ENCODE peak calls at places on chromosome 6, in six cellular contexts. X, N, Z, R, K and G are unnamed samples.

GRCh38 chr6:169158750-169159149 is 94.9 kb downstream of the THBS2 start:
- DNase-seq in K (peak), R (no peak), Z (no peak), N (no peak), X (no peak), G (no peak)

GRCh38 chr6:133298335-133298734 is 57.2 kb downstream of the EYA4 start:
- DNase-seq in R (no peak), N (no peak), Z (no peak), X (no peak), K (no peak), G (no peak)

GRCh38 chr6:158660331-158660730 is 10.5 kb downstream of the SYTL3 start:
- DNase-seq in R (no peak), N (peak), K (no peak), X (peak), Z (peak), G (no peak)

GRCh38 chr6:39841291-39841690 is 49.1 kb downstream of the DAAM2 start:
- DNase-seq in K (peak), N (no peak), R (no peak), X (peak), Z (no peak), G (no peak)

GRCh38 chr6:38696345-38696744 is 6.6 kb downstream of the GLO1 start:
- DNase-seq in R (no peak), Z (no peak), X (no peak), K (no peak), N (no peak), G (no peak)

GRCh38 chr6:170088349-170088951 is 202.4 kb downstream of the DLL1 start:
- DNase-seq in X (peak), N (no peak), Z (no peak), R (peak), K (no peak), G (peak)

GRCh38 chr6:16239090-16239797 is 857 bp downstream of the GMPR start:
- DNase-seq in K (peak), N (no peak), R (no peak), Z (peak), X (peak), G (peak)

GRCh38 chr6:114945392-114945791 is 602.6 kb upstream of the HS3ST5 start:
- DNase-seq in N (no peak), X (no peak), K (no peak), Z (no peak), R (no peak), G (no peak)

GRCh38 chr6:111061493-111061892 is 25.8 kb upstream of the SLC16A10 start:
- DNase-seq in R (no peak), K (peak), Z (no peak), X (no peak), N (no peak), G (no peak)

GRCh38 chr6:135219346-135219745 is 38.2 kb downstream of the MYB start:
- DNase-seq in R (no peak), Z (no peak), N (no peak), X (no peak), K (no peak), G (no peak)

GRCh38 chr6:93235775-93236174 is 183.6 kb downstream of the EPHA7 start:
- DNase-seq in Z (no peak), R (no peak), K (no peak), X (no peak), N (no peak), G (no peak)

GRCh38 chr6:155530219-155530834 is 74.7 kb upstream of the NOX3 start:
- DNase-seq in N (no peak), K (peak), X (no peak), Z (peak), R (no peak), G (no peak)

GRCh38 chr6:79634491-79634890 is 3.4 kb downstream of the SH3BGRL2 start:
- DNase-seq in K (no peak), X (no peak), Z (no peak), R (no peak), N (no peak), G (no peak)

GRCh38 chr6:55069132-55069781 is 105.1 kb upstream of the HCRTR2 start:
- DNase-seq in K (peak), N (peak), R (no peak), Z (no peak), X (no peak), G (no peak)

GRCh38 chr6:87029711-87030314 is 65.1 kb downstream of the CGA start:
- DNase-seq in Z (peak), K (peak), N (peak), X (no peak), R (no peak), G (no peak)

GRCh38 chr6:7047071-7047470 is 60.7 kb upstream of the RREB1 start:
- DNase-seq in X (no peak), K (no peak), Z (no peak), N (no peak), R (no peak), G (no peak)

GRCh38 chr6:110554441-110554840 is 78.0 kb upstream of the SLC22A16 start:
- DNase-seq in K (no peak), X (no peak), Z (no peak), N (no peak), R (no peak), G (no peak)

GRCh38 chr6:108876929-108877775 is 28.9 kb downstream of the ARMC2 start:
- DNase-seq in R (no peak), N (no peak), Z (no peak), X (peak), K (peak), G (peak)

GRCh38 chr6:6972456-6972855 is 135.3 kb upstream of the RREB1 start:
- DNase-seq in X (no peak), Z (peak), N (no peak), K (peak), R (no peak), G (no peak)

GRCh38 chr6:33905081-33905609 is 101.3 kb upstream of the MLN start:
- DNase-seq in R (no peak), N (no peak), Z (peak), X (no peak), K (no peak), G (no peak)

GRCh38 chr6:144896876-144897275 is 611.7 kb downstream of the UTRN start:
- DNase-seq in N (no peak), Z (no peak), X (no peak), K (no peak), R (no peak), G (no peak)

GRCh38 chr6:78489874-78490273 is 377.5 kb upstream of the IRAK1BP1 start:
- DNase-seq in Z (no peak), K (peak), X (no peak), N (no peak), R (no peak), G (no peak)

GRCh38 chr6:44642870-44643522 is 255.5 kb downstream of the CDC5L start:
- DNase-seq in K (peak), N (no peak), Z (no peak), X (no peak), R (no peak), G (no peak)

GRCh38 chr6:1796706-1797529 is 187.2 kb downstream of the FOXC1 start:
- DNase-seq in N (no peak), R (no peak), K (peak), Z (no peak), X (no peak), G (no peak)

GRCh38 chr6:1797801-1798200 is 188.1 kb downstream of the FOXC1 start:
- DNase-seq in Z (no peak), N (no peak), R (no peak), K (peak), X (no peak), G (no peak)

GRCh38 chr6:1798965-1799325 is 189.2 kb downstream of the FOXC1 start:
- DNase-seq in N (no peak), X (no peak), K (no peak), R (no peak), Z (no peak), G (no peak)

GRCh38 chr6:1795923-1796322 is 186.2 kb downstream of the FOXC1 start:
- DNase-seq in N (no peak), X (no peak), Z (no peak), R (no peak), K (no peak), G (no peak)

GRCh38 chr6:1798303-1798964 is 188.7 kb downstream of the FOXC1 start:
- DNase-seq in Z (no peak), R (no peak), K (peak), X (no peak), N (no peak), G (no peak)
- H3K27ac ChIP-seq in Z (no peak), R (no peak), K (no peak), X (no peak), N (no peak), G (no peak)

GRCh38 chr6:149567194-149567586 is 1.0 kb downstream of the GINM1 start:
- DNase-seq in N (no peak), K (no peak), R (no peak), Z (no peak), X (no peak), G (no peak)

GRCh38 chr6:149563928-149564325 is 2.2 kb upstream of the GINM1 start:
- DNase-seq in R (no peak), K (no peak), N (no peak), Z (no peak), X (no peak), G (no peak)

GRCh38 chr6:149565539-149566371 is 420 bp upstream of the GINM1 start:
- DNase-seq in K (peak), Z (peak), X (peak), N (peak), R (peak), G (peak)

GRCh38 chr6:149567846-149568585 is 1.8 kb downstream of the GINM1 start:
- DNase-seq in R (no peak), Z (no peak), N (no peak), X (no peak), K (no peak), G (no peak)

GRCh38 chr6:149566372-149567193 is at the start of gene GINM1:
- DNase-seq in R (peak), N (peak), K (peak), Z (peak), X (peak), G (peak)
- TF ChIP-seq POLR2A in R (peak), N (peak), K (no peak), Z (peak), X (no peak), G (peak)

GRCh38 chr6:131013495-131013894 is 49.5 kb downstream of the EPB41L2 start:
- DNase-seq in N (no peak), R (no peak), Z (no peak), K (peak), X (no peak), G (peak)
- H3K27ac ChIP-seq in N (no peak), R (peak), Z (no peak), K (no peak), X (peak), G (peak)

DNA sequence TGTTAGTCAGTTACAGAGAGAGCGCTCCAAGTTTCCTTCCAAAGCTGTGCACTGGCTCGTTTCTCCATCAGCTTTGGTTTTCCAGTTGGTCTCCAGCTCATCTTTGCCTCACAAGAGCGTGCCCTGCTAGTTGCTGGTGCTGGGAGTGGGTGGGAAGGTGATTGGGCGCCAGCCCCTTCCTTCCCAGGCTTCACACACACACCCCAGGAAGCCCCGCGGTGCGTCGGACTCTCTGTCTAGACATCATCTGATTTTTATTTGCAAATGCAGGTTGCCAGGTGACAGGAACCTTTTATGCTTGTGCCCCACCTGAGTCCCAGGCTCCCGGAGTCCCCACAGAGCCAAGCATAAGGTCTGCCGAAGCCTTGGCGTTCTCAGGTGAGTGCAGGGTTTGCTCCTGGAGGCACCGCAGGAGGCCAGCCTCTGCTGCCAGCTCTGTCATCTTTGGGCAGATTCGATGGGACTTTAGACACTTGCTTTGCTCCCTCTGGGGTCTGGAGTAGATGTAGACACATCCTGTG is 7.1 kb downstream of the IRF4 start:
- DNase-seq in K (no peak), Z (no peak), X (no peak), N (no peak), R (no peak), G (no peak)
- TF ChIP-seq POLR2A in K (no peak), Z (no peak), X (no peak), N (no peak), R (no peak), G (no peak)

GRCh38 chr6:166097914-166098522 is 69.6 kb downstream of the TBXT start:
- DNase-seq in K (peak), X (peak), R (peak), N (peak), Z (peak), G (peak)
- H3K27ac ChIP-seq in K (peak), X (no peak), R (no peak), N (peak), Z (no peak), G (no peak)

GRCh38 chr6:107601406-107601805 is 111.5 kb downstream of the SOBP start:
- DNase-seq in N (no peak), R (no peak), Z (no peak), K (no peak), X (no peak), G (no peak)
- TF ChIP-seq POLR2A in N (no peak), R (no peak), Z (no peak), K (no peak), X (no peak), G (no peak)

GRCh38 chr6:11218827-11219826 is 13.3 kb downstream of the NEDD9 start:
- DNase-seq in X (peak), K (no peak), Z (no peak), R (no peak), N (peak), G (no peak)
- H3K27ac ChIP-seq in X (peak), K (no peak), Z (no peak), R (peak), N (peak), G (peak)